ENCODE peak calls at places on chromosome 10, in eight cellular contexts. X is HCT116, R is HepG2, M is SK-N-SH, F is H1, L is endothelial cell of umbilical vein, U is K562, G is GM12878. W is an unnamed sample.
A peak's percentile ranks its signal among the peaks of the same experiment; 100 is the strongest.

GRCh38 chr10:96666738-96667137 is 53.6 kb downstream of the PIK3AP1 start:
- DNase-seq in X (no peak), R (no peak), M (no peak), F (no peak), L (no peak), U (no peak), G (no peak), W (no peak)

GRCh38 chr10:48518926-48519730 is 85.7 kb downstream of the ARHGAP22 start:
- DNase-seq in X (no peak), R (no peak), M (no peak), F (no peak), L (no peak), U (no peak), G (no peak), W (no peak)

GRCh38 chr10:15625261-15625660 is 94.5 kb downstream of the ITGA8 start:
- DNase-seq in X (no peak), R (no peak), M (no peak), F (no peak), L (no peak), U (no peak), G (no peak), W (no peak)

GRCh38 chr10:71613303-71613777 is 106.2 kb downstream of the C10orf105 start:
- DNase-seq in X (peak; percentile 12), R (no peak), M (no peak), F (no peak), L (no peak), U (peak; percentile 80), G (no peak), W (no peak)

GRCh38 chr10:62244785-62245595 is 23.7 kb downstream of the RTKN2 start:
- DNase-seq in X (peak; percentile 53), R (peak; percentile 67), M (peak; percentile 30), F (no peak), L (peak; percentile 86), U (peak; percentile 67), G (peak; percentile 75), W (peak; percentile 70)

GRCh38 chr10:71838264-71839211 is 12.5 kb downstream of the PSAP start:
- DNase-seq in X (no peak), R (no peak), M (no peak), F (no peak), L (no peak), U (peak; percentile 76), G (no peak), W (no peak)

GRCh38 chr10:22002531-22003110 is 909 bp downstream of the DNAJC1 start:
- DNase-seq in X (no peak), R (peak; percentile 21), M (no peak), F (no peak), L (peak; percentile 41), U (peak; percentile 56), G (no peak), W (peak; percentile 12)

GRCh38 chr10:71209324-71210030 is 2.9 kb upstream of the UNC5B start:
- DNase-seq in X (no peak), R (no peak), M (no peak), F (no peak), L (no peak), U (no peak), G (no peak), W (no peak)

GRCh38 chr10:126375299-126375698 is 13.0 kb downstream of the ADAM12 start:
- DNase-seq in X (no peak), R (no peak), M (no peak), F (no peak), L (no peak), U (no peak), G (no peak), W (no peak)

GRCh38 chr10:84286695-84287094 is 41.7 kb upstream of the CCSER2 start:
- DNase-seq in X (no peak), R (no peak), M (no peak), F (no peak), L (no peak), U (no peak), G (no peak), W (no peak)

GRCh38 chr10:122849900-122850605 is 4.4 kb upstream of the CUZD1 start:
- DNase-seq in X (no peak), R (no peak), M (no peak), F (no peak), L (peak; percentile 66), U (no peak), G (no peak), W (no peak)

GRCh38 chr10:77511498-77512218 is 126.0 kb downstream of the KCNMA1 start:
- DNase-seq in X (no peak), R (no peak), M (no peak), F (no peak), L (no peak), U (no peak), G (no peak), W (peak; percentile 52)

GRCh38 chr10:8817303-8817702 is 762.8 kb downstream of the GATA3 start:
- DNase-seq in X (no peak), R (no peak), M (peak; percentile 8), F (no peak), L (no peak), U (no peak), G (no peak), W (no peak)

GRCh38 chr10:114199239-114199638 is 20.1 kb downstream of the TDRD1 start:
- DNase-seq in X (no peak), R (no peak), M (no peak), F (no peak), L (no peak), U (no peak), G (no peak), W (no peak)
- TF ChIP-seq POLR2AphosphoS5 in X (no peak), R (no peak), M (no peak), F (no peak), L (no peak), U (no peak), G (no peak), W (no peak)

GRCh38 chr10:69804775-69805174 is 3.1 kb downstream of the COL13A1 start:
- DNase-seq in X (no peak), R (no peak), M (no peak), F (no peak), L (no peak), U (no peak), G (no peak), W (no peak)
- H3K4me2 ChIP-seq in X (no peak overlapping the region), R (no peak overlapping the region), M (no peak overlapping the region), F (no peak overlapping the region), L (peak overlapping the region; percentile 91), U (no peak overlapping the region), G (no peak overlapping the region), W (no peak overlapping the region)

GRCh38 chr10:117544729-117545140 is 2.2 kb downstream of the EMX2 start:
- DNase-seq in X (no peak), R (no peak), M (no peak), F (no peak), L (no peak), U (no peak), G (no peak), W (peak; percentile 54)

GRCh38 chr10:117543245-117543998 is 876 bp downstream of the EMX2 start:
- DNase-seq in X (no peak), R (no peak), M (peak; percentile 74), F (no peak), L (no peak), U (no peak), G (no peak), W (peak; percentile 72)

GRCh38 chr10:117545141-117546019 is 2.8 kb downstream of the EMX2 start:
- DNase-seq in X (no peak), R (no peak), M (no peak), F (no peak), L (no peak), U (no peak), G (no peak), W (peak; percentile 58)

GRCh38 chr10:117542706-117543244 is at the start of gene EMX2:
- DNase-seq in X (no peak), R (no peak), M (no peak), F (no peak), L (no peak), U (no peak), G (no peak), W (peak; percentile 61)

DNA sequence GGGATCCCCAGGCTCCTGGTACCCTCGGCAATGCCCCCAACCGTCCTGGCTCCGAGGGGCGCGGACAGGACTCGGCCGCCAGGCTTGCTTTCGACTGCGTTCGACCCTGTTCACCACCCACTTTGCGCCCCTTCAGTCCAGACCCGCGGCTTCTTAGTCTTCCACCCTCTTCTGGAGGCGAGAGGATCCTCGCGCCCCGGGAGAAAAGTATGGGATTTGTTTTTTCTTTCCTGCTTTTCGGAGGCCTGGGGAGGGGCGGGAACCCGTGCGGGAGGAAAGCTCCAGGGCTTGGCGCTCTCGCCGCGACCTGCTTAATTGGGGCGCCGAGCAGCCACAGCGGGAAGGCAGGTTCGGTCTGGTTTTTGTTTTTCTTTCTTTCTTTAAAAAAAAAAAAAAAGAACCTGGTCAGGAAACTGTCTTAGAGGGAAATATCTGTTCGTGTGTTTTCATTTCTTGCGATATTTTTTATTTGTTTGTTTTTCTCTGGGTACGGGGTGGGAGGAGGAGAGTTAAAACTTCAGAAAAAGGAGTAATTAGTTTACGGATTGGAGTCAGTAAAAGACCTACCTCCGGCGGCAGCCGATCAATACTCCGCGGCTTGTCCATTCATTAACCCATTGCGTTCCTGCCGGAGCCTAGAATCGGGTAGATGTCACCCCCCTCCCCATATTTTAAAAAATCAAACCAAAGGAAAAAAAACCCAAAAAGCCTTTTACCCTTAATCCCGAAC is 1.6 kb downstream of the EMX2 start:
- DNase-seq in X (no peak), R (no peak), M (no peak), F (no peak), L (no peak), U (no peak), G (no peak), W (peak; percentile 40)
- TF ChIP-seq POLR2AphosphoS5 in X (no peak), R (no peak), M (no peak), F (no peak), L (no peak), U (no peak), G (no peak), W (no peak)

GRCh38 chr10:59077855-59078254 is 98.6 kb upstream of the PHYHIPL start:
- DNase-seq in X (no peak), R (no peak), M (no peak), F (no peak), L (no peak), U (no peak), G (no peak), W (no peak)

GRCh38 chr10:59082249-59082648 is 94.2 kb upstream of the PHYHIPL start:
- DNase-seq in X (no peak), R (no peak), M (no peak), F (no peak), L (no peak), U (no peak), G (no peak), W (no peak)

DNA sequence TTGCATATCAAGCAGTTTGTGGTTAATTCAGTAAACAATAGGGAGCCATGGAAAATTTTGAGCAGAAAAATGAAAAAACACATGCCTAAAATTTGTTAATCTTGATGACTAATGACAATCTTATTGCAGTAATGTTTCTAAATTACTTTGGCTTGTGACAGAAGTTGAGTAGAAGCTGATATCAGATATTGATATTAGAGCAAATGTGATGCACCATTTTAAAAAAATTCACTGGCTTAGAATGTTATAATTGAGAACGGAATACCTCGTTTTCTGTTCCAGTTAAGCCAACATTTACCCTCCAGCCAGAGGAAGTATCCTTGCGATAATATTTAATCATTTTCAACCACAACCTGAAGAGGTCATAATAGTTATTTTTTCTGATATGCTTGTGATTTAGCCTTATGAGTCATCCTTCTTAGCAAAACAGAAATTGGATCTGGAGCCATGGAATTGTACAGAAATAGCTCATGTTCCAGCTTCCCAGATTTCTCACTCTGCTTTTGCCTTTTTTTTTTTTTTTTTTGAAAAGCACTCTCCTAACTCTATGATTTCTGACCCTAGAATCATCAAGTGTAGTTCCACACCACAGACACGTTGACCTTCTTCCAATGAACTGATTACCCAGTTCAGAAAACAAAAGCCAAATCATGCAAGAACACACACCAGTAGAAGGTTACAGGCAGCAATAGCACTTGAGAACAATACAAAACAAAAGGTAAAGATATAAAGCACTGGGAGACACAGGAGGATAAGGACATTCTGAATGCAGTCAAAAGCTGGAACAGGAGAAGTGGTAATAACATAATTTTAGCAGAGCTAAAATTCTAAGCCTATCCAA is 96.8 kb upstream of the PHYHIPL start:
- DNase-seq in X (peak; percentile 3), R (peak; percentile 39), M (no peak), F (no peak), L (peak; percentile 74), U (no peak), G (no peak), W (no peak)
- H3K4me2 ChIP-seq in X (peak overlapping the region; percentile 48), R (no peak overlapping the region), M (peak overlapping the region; percentile 55), F (no peak overlapping the region), L (peak overlapping the region; percentile 17), U (no peak overlapping the region), G (no peak overlapping the region), W (no peak overlapping the region)